ENCODE peak calls at places on chromosomes 6 and 20, in nine cellular contexts. P, B, I, V, N, E, F, Y and T are unnamed samples.

GRCh38 chr6:8644306-8644705 is 209.0 kb upstream of the SLC35B3 start:
- DNase-seq in P (no peak), B (no peak), I (no peak), V (no peak), N (no peak), E (no peak), F (no peak), Y (no peak), T (no peak)

GRCh38 chr6:108541843-108542795 is 18.6 kb upstream of the FOXO3 start:
- DNase-seq in P (peak; percentile 91), B (no peak), I (peak; percentile 52), V (peak; percentile 72), N (peak; percentile 73), E (no peak), F (peak; percentile 56), Y (peak; percentile 72), T (peak; percentile 79)

GRCh38 chr20:17568972-17569471 is 853 bp upstream of the DSTN start:
- DNase-seq in P (peak; percentile 95), B (peak; percentile 98), I (peak; percentile 10), V (no peak), N (peak; percentile 99), E (no peak), F (peak; percentile 61), Y (peak; percentile 67), T (peak; percentile 63)

GRCh38 chr20:61464634-61465033 is 212.6 kb downstream of the CDH4 start:
- DNase-seq in P (no peak), B (no peak), I (no peak), V (no peak), N (no peak), E (no peak), F (no peak), Y (no peak), T (no peak)

GRCh38 chr20:37356387-37356786 is 10.4 kb downstream of the SRC start:
- DNase-seq in P (no peak), B (no peak), I (no peak), V (peak; percentile 36), N (peak; percentile 81), E (no peak), F (no peak), Y (no peak), T (no peak)

GRCh38 chr6:4577406-4577805 is 198.8 kb upstream of the CDYL start:
- DNase-seq in P (peak; percentile 98), B (no peak), I (no peak), V (no peak), N (peak; percentile 85), E (no peak), F (no peak), Y (no peak), T (no peak)

GRCh38 chr6:37994238-37994637 is 174.7 kb downstream of the ZFAND3 start:
- DNase-seq in P (peak; percentile 64), B (no peak), I (no peak), V (no peak), N (peak; percentile 59), E (no peak), F (no peak), Y (no peak), T (no peak)

GRCh38 chr6:1436334-1437306 is 47.2 kb downstream of the FOXF2 start:
- DNase-seq in P (peak; percentile 86), B (peak; percentile 52), I (peak; percentile 18), V (peak; percentile 86), N (peak; percentile 79), E (peak; percentile 48), F (peak; percentile 54), Y (peak; percentile 74), T (peak; percentile 46)

GRCh38 chr20:46954490-46955038 is 59.9 kb downstream of the EYA2 start:
- DNase-seq in P (peak; percentile 32), B (peak; percentile 96), I (no peak), V (no peak), N (peak; percentile 98), E (no peak), F (no peak), Y (no peak), T (no peak)

GRCh38 chr20:50609438-50609989 is 81.8 kb downstream of the RIPOR3 start:
- DNase-seq in P (no peak), B (no peak), I (no peak), V (peak; percentile 64), N (no peak), E (no peak), F (no peak), Y (no peak), T (no peak)

GRCh38 chr6:166938704-166939103 is 17.6 kb downstream of the RNASET2 start:
- DNase-seq in P (no peak), B (no peak), I (no peak), V (no peak), N (no peak), E (no peak), F (no peak), Y (no peak), T (no peak)

GRCh38 chr6:103236923-103237322 is 1622.8 kb downstream of the HACE1 start:
- DNase-seq in P (no peak), B (no peak), I (no peak), V (no peak), N (no peak), E (no peak), F (no peak), Y (no peak), T (no peak)

GRCh38 chr6:151900256-151900655 is 92.8 kb downstream of the ESR1 start:
- DNase-seq in P (no peak), B (no peak), I (no peak), V (no peak), N (no peak), E (no peak), F (no peak), Y (no peak), T (no peak)

GRCh38 chr6:41887355-41887754 is 7.8 kb downstream of the USP49 start:
- DNase-seq in P (no peak), B (no peak), I (no peak), V (no peak), N (no peak), E (no peak), F (no peak), Y (no peak), T (no peak)

GRCh38 chr20:32973077-32973717 is 31.0 kb downstream of the SUN5 start:
- DNase-seq in P (no peak), B (no peak), I (no peak), V (peak; percentile 2), N (no peak), E (no peak), F (no peak), Y (no peak), T (no peak)

GRCh38 chr6:33297406-33297955 is 1.3 kb downstream of the RGL2 start:
- DNase-seq in P (no peak), B (no peak), I (no peak), V (peak; percentile 96), N (peak; percentile 40), E (peak; percentile 57), F (no peak), Y (no peak), T (no peak)

GRCh38 chr6:38705924-38706323 is 3.0 kb upstream of the GLO1 start:
- DNase-seq in P (no peak), B (no peak), I (no peak), V (no peak), N (no peak), E (no peak), F (no peak), Y (no peak), T (no peak)

GRCh38 chr20:45670139-45670538 is at the start of gene WFDC11:
- DNase-seq in P (no peak), B (no peak), I (no peak), V (no peak), N (no peak), E (no peak), F (no peak), Y (no peak), T (no peak)

GRCh38 chr6:108796875-108797274 is 51.3 kb upstream of the ARMC2 start:
- DNase-seq in P (no peak), B (no peak), I (no peak), V (no peak), N (no peak), E (no peak), F (no peak), Y (no peak), T (no peak)

GRCh38 chr20:7347409-7347808 is 579.9 kb downstream of the BMP2 start:
- DNase-seq in P (no peak), B (no peak), I (no peak), V (no peak), N (no peak), E (no peak), F (no peak), Y (no peak), T (no peak)

GRCh38 chr6:112827793-112828192 is 480.7 kb downstream of the RFPL4B start:
- DNase-seq in P (peak; percentile 25), B (no peak), I (no peak), V (no peak), N (peak; percentile 12), E (no peak), F (no peak), Y (no peak), T (no peak)

GRCh38 chr20:35544436-35544835 is 2.6 kb downstream of the ERGIC3 start:
- DNase-seq in P (no peak), B (no peak), I (no peak), V (no peak), N (no peak), E (no peak), F (no peak), Y (no peak), T (no peak)

GRCh38 chr6:75422024-75422639 is 71.5 kb downstream of the FILIP1 start:
- DNase-seq in P (peak; percentile 35), B (no peak), I (no peak), V (no peak), N (peak; percentile 37), E (no peak), F (no peak), Y (no peak), T (no peak)

GRCh38 chr20:18657575-18657974 is 69.7 kb downstream of the DTD1 start:
- DNase-seq in P (peak; percentile 91), B (no peak), I (no peak), V (no peak), N (no peak), E (no peak), F (no peak), Y (no peak), T (no peak)

GRCh38 chr20:63171991-63172390 is 43.9 kb downstream of the YTHDF1 start:
- DNase-seq in P (no peak), B (no peak), I (no peak), V (no peak), N (no peak), E (no peak), F (no peak), Y (no peak), T (no peak)

GRCh38 chr6:40719671-40720374 is 132.7 kb upstream of the LRFN2 start:
- DNase-seq in P (peak; percentile 53), B (no peak), I (no peak), V (no peak), N (peak; percentile 66), E (no peak), F (no peak), Y (no peak), T (no peak)

GRCh38 chr6:13813011-13813410 is 1.3 kb downstream of the MCUR1 start:
- DNase-seq in P (no peak), B (no peak), I (no peak), V (no peak), N (no peak), E (no peak), F (no peak), Y (no peak), T (no peak)

GRCh38 chr6:111657146-111657545 is 51.5 kb upstream of the TRAF3IP2 start:
- DNase-seq in P (peak; percentile 61), B (peak; percentile 11), I (no peak), V (no peak), N (peak; percentile 83), E (no peak), F (no peak), Y (no peak), T (no peak)

GRCh38 chr6:155419161-155419560 is 36.5 kb downstream of the NOX3 start:
- DNase-seq in P (peak; percentile 48), B (no peak), I (no peak), V (no peak), N (peak; percentile 53), E (no peak), F (no peak), Y (no peak), T (no peak)

GRCh38 chr20:56875052-56875663 is 246.1 kb downstream of the TFAP2C start:
- DNase-seq in P (no peak), B (no peak), I (no peak), V (peak; percentile 56), N (peak; percentile 75), E (no peak), F (no peak), Y (no peak), T (no peak)

GRCh38 chr20:31566332-31566657 is 38.8 kb upstream of the ID1 start:
- DNase-seq in P (no peak), B (no peak), I (no peak), V (no peak), N (no peak), E (no peak), F (no peak), Y (no peak), T (no peak)